ENCODE peak calls at places on chromosomes 2 and 18, in four cellular contexts. B is GM23338, M is hepatocyte, V is HCT116. R is an unnamed sample.

GRCh38 chr2:56449449-56449860 is 265.7 kb downstream of the CCDC85A start:
- DNase-seq in B (peak; percentile 44), M (peak; percentile 28), V (no peak), R (no peak)

GRCh38 chr2:86806059-86806857 is 15.5 kb upstream of the CD8A start:
- DNase-seq in M (no peak), V (no peak), B (no peak), R (no peak)

GRCh38 chr2:14288016-14288415 is 344.5 kb upstream of the LRATD1 start:
- DNase-seq in B (no peak), V (no peak), M (peak; percentile 32), R (no peak)

GRCh38 chr2:67399831-67400489 is 2.8 kb downstream of the ETAA1 start:
- DNase-seq in M (no peak), B (no peak), V (no peak), R (peak; percentile 57)

GRCh38 chr2:176682278-176682677 is 413.0 kb downstream of the MTX2 start:
- DNase-seq in B (no peak), V (no peak), M (peak; percentile 15), R (peak; percentile 82)

GRCh38 chr2:182078988-182079602 is 93.4 kb downstream of the PPP1R1C start:
- DNase-seq in B (no peak), M (no peak), V (no peak), R (no peak)

GRCh38 chr18:5998166-5998881 is 103.0 kb upstream of the TMEM200C start:
- DNase-seq in V (no peak), M (peak; percentile 11), B (no peak), R (no peak)

GRCh38 chr2:79876430-79876829 is 363.6 kb downstream of the CTNNA2 start:
- DNase-seq in M (peak; percentile 48), B (peak; percentile 60), V (no peak), R (peak; percentile 33)

GRCh38 chr2:178177066-178177679 is 17.1 kb upstream of the OSBPL6 start:
- DNase-seq in V (no peak), M (no peak), B (no peak), R (peak; percentile 80)

GRCh38 chr18:21057112-21057511 is 54.5 kb downstream of the ROCK1 start:
- DNase-seq in V (no peak), M (no peak), B (no peak), R (no peak)

GRCh38 chr18:79918089-79919011 is 33.1 kb downstream of the SLC66A2 start:
- DNase-seq in M (no peak), V (no peak), B (no peak), R (no peak)

GRCh38 chr2:179546656-179547055 is 282.0 kb upstream of the SESTD1 start:
- DNase-seq in V (no peak), B (no peak), M (no peak), R (no peak)

GRCh38 chr2:118643286-118643685 is 204.2 kb downstream of the EN1 start:
- DNase-seq in V (no peak), B (no peak), M (no peak), R (no peak)

GRCh38 chr2:120346667-120347358 is 877 bp downstream of the INHBB start:
- DNase-seq in B (peak; percentile 55), M (peak; percentile 28), V (no peak), R (peak; percentile 68)

GRCh38 chr2:73964223-73964622 is 20.5 kb upstream of the TET3 start:
- DNase-seq in B (no peak), V (no peak), M (no peak), R (no peak)

GRCh38 chr2:36677995-36678605 is 18.4 kb upstream of the VIT start:
- DNase-seq in V (no peak), M (no peak), B (no peak), R (peak; percentile 41)

GRCh38 chr2:36676364-36676763 is 20.1 kb upstream of the VIT start:
- DNase-seq in B (no peak), M (no peak), V (no peak), R (no peak)

GRCh38 chr2:36677386-36677785 is 19.1 kb upstream of the VIT start:
- DNase-seq in B (no peak), V (no peak), M (no peak), R (no peak)

GRCh38 chr2:36680012-36680411 is 16.5 kb upstream of the VIT start:
- DNase-seq in B (no peak), V (no peak), M (no peak), R (no peak)

DNA sequence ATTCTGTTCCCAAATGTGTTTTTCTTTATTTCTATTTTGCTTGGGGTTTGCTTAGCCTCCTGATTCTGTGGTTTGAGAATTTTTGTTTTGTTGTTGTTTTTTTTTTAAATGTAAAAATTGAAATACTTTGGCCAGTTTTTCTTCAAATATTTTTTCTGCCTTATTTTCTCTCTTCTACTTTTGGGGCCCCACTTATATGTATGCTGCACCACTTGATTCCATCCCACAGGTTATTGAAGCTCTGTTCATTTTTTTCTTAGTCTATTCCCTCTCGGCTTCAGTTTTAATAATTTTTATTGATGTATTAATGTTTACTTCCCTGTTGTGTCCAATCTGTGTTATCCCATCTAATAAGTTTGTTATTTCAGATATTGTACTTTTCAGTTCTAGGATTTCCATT is 17.7 kb upstream of the VIT start:
- DNase-seq in B (no peak), M (no peak), V (no peak), R (no peak)
- H3K27ac ChIP-seq in B (no peak overlapping the region), M (no peak overlapping the region), V (no peak overlapping the region), R (no peak overlapping the region)

GRCh38 chr2:215921884-215922283 is 91.5 kb downstream of the MREG start:
- DNase-seq in V (peak; percentile 16), B (no peak), M (peak; percentile 42), R (peak; percentile 76)
- TF ChIP-seq EZH2phosphoT487 in V (no peak), B (no peak), M (no peak), R (no peak)

GRCh38 chr2:76437564-76437963 is 726.8 kb upstream of the GCFC2 start:
- DNase-seq in B (no peak), M (no peak), V (no peak), R (no peak)
- H3K27ac ChIP-seq in B (no peak overlapping the region), M (no peak overlapping the region), V (no peak overlapping the region), R (no peak overlapping the region)

DNA sequence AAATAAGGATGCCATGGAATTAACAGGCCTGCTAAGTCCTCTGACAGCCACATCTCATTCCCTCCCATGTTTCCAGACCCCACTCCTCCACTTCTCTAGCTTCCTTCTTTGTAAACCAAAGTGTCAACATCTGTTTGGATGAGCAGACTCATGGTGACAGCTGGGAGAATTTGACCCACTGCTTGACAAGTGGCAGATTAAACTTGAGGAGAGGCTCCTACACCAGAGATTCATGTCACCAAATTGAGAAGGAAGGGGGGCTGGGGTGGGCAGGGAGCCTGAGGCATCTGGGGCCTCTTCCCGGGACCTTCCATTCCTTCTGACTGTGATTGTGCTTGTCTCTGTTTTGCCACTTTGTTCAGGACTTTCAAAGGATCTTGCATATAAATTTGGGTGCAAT is 41.0 kb upstream of the IGFBP5 start:
- DNase-seq in V (no peak), M (no peak), B (no peak), R (no peak)
- TF ChIP-seq EZH2phosphoT487 in V (no peak), M (no peak), B (no peak), R (no peak)

DNA sequence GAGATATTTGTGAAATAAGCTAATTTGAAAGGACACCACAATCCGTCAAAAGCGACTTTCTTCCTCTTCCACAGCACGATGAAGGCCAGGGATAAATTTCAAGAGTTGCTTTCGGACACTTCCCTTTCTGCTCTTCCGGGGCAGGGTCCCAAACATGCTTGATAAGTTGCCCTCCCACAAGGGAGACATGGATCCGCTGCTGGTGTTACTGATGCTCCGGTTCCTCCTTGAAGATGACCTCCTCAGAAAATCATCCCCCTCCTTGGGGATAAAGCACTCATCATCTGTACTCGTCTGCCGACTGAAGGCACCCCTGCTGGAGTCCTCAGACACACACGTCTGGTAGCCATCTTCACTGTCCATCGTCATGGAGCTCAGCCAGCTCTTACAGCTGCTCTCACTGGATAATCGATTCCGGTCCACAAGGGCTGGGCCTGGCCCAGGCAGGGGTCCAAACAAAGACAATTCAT is 28.2 kb downstream of the CYTIP start:
- DNase-seq in B (no peak), M (no peak), V (no peak), R (no peak)
- H3K27ac ChIP-seq in B (no peak overlapping the region), M (no peak overlapping the region), V (no peak overlapping the region), R (no peak overlapping the region)

GRCh38 chr2:236994361-236994760 is 91.3 kb upstream of the COPS8 start:
- DNase-seq in M (no peak), B (no peak), V (no peak), R (no peak)

GRCh38 chr2:236998250-236998649 is 87.4 kb upstream of the COPS8 start:
- DNase-seq in B (no peak), V (no peak), M (no peak), R (peak; percentile 33)

GRCh38 chr2:236993799-236994198 is 91.9 kb upstream of the COPS8 start:
- DNase-seq in V (no peak), B (no peak), M (no peak), R (no peak)

GRCh38 chr2:236998758-236999157 is 86.9 kb upstream of the COPS8 start:
- DNase-seq in M (no peak), V (no peak), B (no peak), R (peak; percentile 21)

GRCh38 chr2:236997086-236997485 is 88.6 kb upstream of the COPS8 start:
- DNase-seq in M (no peak), B (no peak), V (no peak), R (no peak)
- TF ChIP-seq EZH2phosphoT487 in M (no peak), B (no peak), V (no peak), R (no peak)